ENCODE peak calls at places on chromosome 12, in four cellular contexts. W is colonic mucosa, X is tibial nerve, L is body of pancreas. M is an unnamed sample.

GRCh38 chr12:57135487-57135886 is 7.2 kb downstream of the LRP1 start:
- DNase-seq in L (no peak), W (no peak), X (no peak), M (no peak)

GRCh38 chr12:48615681-48616080 is 45.8 kb upstream of the LALBA start:
- DNase-seq in L (no peak), W (no peak), X (no peak), M (no peak)

GRCh38 chr12:108053512-108053911 is 75.6 kb upstream of the WSCD2 start:
- DNase-seq in X (no peak), L (no peak), W (no peak), M (no peak)

GRCh38 chr12:33560653-33561208 is 121.1 kb upstream of the SYT10 start:
- DNase-seq in W (no peak), X (no peak), L (no peak), M (no peak)

GRCh38 chr12:50184261-50184660 is 17.1 kb upstream of the CERS5 start:
- DNase-seq in L (no peak), X (no peak), W (peak), M (no peak)

GRCh38 chr12:21296751-21297406 is 37.8 kb downstream of the SLCO1A2 start:
- DNase-seq in X (no peak), L (no peak), W (no peak), M (no peak)

GRCh38 chr12:117067638-117068037 is 31.6 kb downstream of the TESC start:
- DNase-seq in W (no peak), L (no peak), X (no peak), M (peak)

GRCh38 chr12:109085590-109085989 is 7.7 kb downstream of the ALKBH2 start:
- DNase-seq in X (no peak), W (no peak), L (no peak), M (no peak)

GRCh38 chr12:2346405-2346804 is 293.6 kb downstream of the CACNA1C start:
- DNase-seq in L (no peak), X (no peak), W (no peak), M (no peak)

GRCh38 chr12:50597200-50598195 is 92.7 kb downstream of the DIP2B start:
- DNase-seq in X (no peak), W (no peak), L (no peak), M (peak)

GRCh38 chr12:56115329-56115728 is 1.1 kb upstream of the RPL41 start:
- DNase-seq in X (no peak), L (peak), W (no peak), M (no peak)

GRCh38 chr12:125434936-125435443 is 369.8 kb downstream of the AACS start:
- DNase-seq in W (no peak), X (no peak), L (no peak), M (no peak)

GRCh38 chr12:56257491-56258067 is 605 bp downstream of the ANKRD52 start:
- DNase-seq in W (peak), L (peak), X (no peak), M (no peak)

GRCh38 chr12:94203796-94204195 is 55.4 kb downstream of the PLXNC1 start:
- DNase-seq in L (no peak), W (no peak), X (no peak), M (no peak)

GRCh38 chr12:110641512-110641911 is 27.6 kb downstream of the TCTN1 start:
- DNase-seq in L (no peak), W (no peak), X (no peak), M (no peak)

GRCh38 chr12:116534341-116535121 is 24.6 kb upstream of the MAP1LC3B2 start:
- DNase-seq in L (no peak), W (peak), X (no peak), M (no peak)

GRCh38 chr12:124013073-124013472 is 40.1 kb downstream of the ZNF664 start:
- DNase-seq in W (no peak), L (no peak), X (no peak), M (no peak)

GRCh38 chr12:75856228-75856627 is 175.3 kb downstream of the PHLDA1 start:
- DNase-seq in W (no peak), L (no peak), X (no peak), M (no peak)

GRCh38 chr12:69435644-69436043 is 34.5 kb upstream of the FRS2 start:
- DNase-seq in L (no peak), X (no peak), W (no peak), M (no peak)

GRCh38 chr12:62691309-62691708 is 224.7 kb downstream of the MON2 start:
- DNase-seq in L (no peak), X (no peak), W (no peak), M (no peak)

GRCh38 chr12:120693848-120694247 is 6.9 kb downstream of the MLEC start:
- DNase-seq in L (no peak), X (no peak), W (no peak), M (no peak)

GRCh38 chr12:25764892-25765291 is 193.6 kb upstream of the RASSF8 start:
- DNase-seq in W (no peak), X (no peak), L (no peak), M (no peak)

GRCh38 chr12:14964401-14964800 is 3.0 kb upstream of the ARHGDIB start:
- DNase-seq in X (no peak), W (no peak), L (no peak), M (no peak)

GRCh38 chr12:5692850-5693249 is 252.2 kb downstream of the ANO2 start:
- DNase-seq in X (no peak), L (no peak), W (no peak), M (no peak)

GRCh38 chr12:5688226-5688625 is 256.3 kb downstream of the NTF3 start:
- DNase-seq in W (no peak), X (no peak), L (no peak), M (no peak)

GRCh38 chr12:5691943-5692342 is 253.1 kb downstream of the ANO2 start:
- DNase-seq in W (no peak), L (no peak), X (no peak), M (no peak)

GRCh38 chr12:5690240-5690639 is 254.8 kb downstream of the ANO2 start:
- DNase-seq in W (no peak), X (no peak), L (no peak), M (no peak)

GRCh38 chr12:5689773-5690172 is 255.3 kb downstream of the ANO2 start:
- DNase-seq in X (no peak), W (no peak), L (no peak), M (no peak)
- TF ChIP-seq CTCF in X (no peak), W (no peak), L (no peak), M (no peak)

GRCh38 chr12:98002887-98003493 is 512.4 kb upstream of the TMPO start:
- DNase-seq in W (peak), L (peak), X (no peak), M (no peak)
- TF ChIP-seq CTCF in W (no peak), L (peak), X (peak), M (no peak)

GRCh38 chr12:65685514-65685913 is 138.8 kb upstream of the HMGA2 start:
- DNase-seq in W (no peak), L (no peak), X (no peak), M (no peak)
- TF ChIP-seq CTCF in W (peak), L (peak), X (no peak), M (peak)

DNA sequence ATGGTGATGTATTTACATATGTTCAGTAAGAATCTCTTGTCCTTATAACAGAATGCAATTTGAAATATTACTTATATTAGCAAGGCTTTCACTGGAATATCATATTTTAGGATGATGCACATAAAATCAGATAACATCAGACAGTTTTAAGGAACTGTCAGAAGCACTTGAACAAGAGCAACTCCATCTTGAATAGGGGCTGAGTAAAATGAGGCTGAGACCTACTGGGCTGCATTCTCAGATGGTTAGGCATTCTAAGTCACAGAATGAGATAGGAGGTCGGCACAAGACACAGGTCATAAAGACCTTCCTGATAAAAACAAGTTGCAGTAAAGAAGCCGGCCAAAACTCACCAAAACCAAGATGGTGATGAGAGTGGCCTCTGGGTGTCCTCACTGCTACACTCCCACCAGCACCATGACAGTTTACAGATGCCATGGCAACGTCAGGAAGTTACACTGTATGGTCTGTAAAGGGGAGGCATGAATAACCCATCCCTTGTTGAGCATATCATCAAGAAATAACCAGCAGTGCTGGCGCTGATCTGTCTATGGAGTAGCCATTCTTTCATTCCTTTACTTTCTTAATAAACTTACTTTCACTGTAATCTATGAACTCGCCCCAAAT is 27.6 kb upstream of the ETV6 start:
- DNase-seq in L (no peak), X (no peak), W (no peak), M (no peak)
- TF ChIP-seq CTCF in L (no peak), X (no peak), W (no peak), M (no peak)

GRCh38 chr12:103840399-103840880 is 594 bp downstream of the NT5DC3 start:
- DNase-seq in W (no peak), L (no peak), X (no peak), M (no peak)

GRCh38 chr12:103839103-103839502 is 1.9 kb downstream of the NT5DC3 start:
- DNase-seq in X (no peak), W (no peak), L (peak), M (no peak)

GRCh38 chr12:103841690-103842584 is 903 bp upstream of the NT5DC3 start:
- DNase-seq in X (no peak), L (peak), W (peak), M (peak)

GRCh38 chr12:103839893-103840292 is 1.1 kb downstream of the NT5DC3 start:
- DNase-seq in X (no peak), L (no peak), W (no peak), M (no peak)

DNA sequence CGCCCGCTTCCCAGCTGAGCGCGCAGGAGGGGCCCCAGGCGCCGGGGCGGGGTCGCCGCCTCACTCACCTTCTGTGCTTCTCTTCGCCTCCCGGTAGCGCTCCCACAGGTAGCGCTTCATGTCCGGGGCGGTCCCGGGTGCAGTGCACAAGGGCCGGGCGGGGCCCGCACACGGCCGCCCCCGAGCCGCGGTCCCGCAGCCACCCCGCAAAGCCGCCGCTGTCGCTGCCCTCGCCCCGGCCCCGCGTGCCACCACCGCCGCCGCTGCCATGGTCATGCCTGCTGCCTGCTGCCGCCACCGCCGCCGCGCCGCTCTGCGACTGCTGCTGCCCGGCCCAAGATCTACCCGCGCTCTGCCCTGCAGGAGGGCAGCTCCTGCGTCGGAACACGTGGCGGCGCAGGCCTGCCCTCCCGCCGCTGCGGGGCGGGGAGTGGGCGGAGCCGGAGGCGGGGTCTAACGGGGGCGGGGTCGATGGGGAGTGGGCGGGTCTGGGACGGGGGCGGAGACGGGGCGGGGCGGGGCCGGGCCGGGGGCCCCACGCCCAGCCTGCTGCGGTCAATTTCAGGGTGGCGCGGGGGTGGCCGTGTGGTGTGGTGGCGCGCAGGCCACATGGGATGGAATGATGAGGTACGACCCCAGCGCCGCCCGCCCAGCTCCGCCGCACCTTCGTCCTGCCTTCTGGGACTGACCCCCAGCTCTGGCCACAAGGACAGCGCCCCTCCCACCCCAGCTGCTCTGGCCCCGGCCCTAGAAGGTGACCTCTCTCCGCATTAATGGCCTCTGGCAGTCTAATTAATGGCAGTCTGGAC is at the start of gene NT5DC3:
- DNase-seq in W (peak), L (peak), X (peak), M (peak)
- TF ChIP-seq CTCF in W (no peak), L (no peak), X (peak), M (no peak)

DNA sequence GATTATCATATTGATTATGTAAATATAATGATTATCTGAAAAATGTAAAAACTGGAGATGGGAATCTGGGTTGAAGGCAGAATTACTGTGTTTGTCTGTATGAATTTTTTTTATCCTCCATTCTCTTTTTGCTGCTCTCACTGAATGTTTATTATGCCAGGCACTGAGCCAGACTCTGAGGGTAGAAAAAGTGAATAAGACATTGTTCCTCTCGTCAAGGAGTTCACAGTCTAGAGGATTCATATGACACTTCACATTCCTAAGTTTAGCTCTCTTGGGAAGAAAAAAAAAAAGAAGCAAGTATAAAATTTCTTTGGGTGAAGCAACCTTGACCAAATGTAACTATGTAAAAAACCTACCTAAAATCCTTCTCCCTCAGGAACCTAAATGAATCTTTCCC is 120.9 kb upstream of the LMO3 start:
- DNase-seq in W (no peak), X (peak), L (no peak), M (no peak)
- TF ChIP-seq CTCF in W (no peak), X (no peak), L (no peak), M (no peak)

M was measured in CD14-positive monocyte.